ENCODE peak calls at places on chromosome 11, in seven cellular contexts. One of them, this sample, is unnamed.

GRCh38 chr11:73296501-73297230 is 11.4 kb upstream of the ARHGEF17 start:
- DNase-seq in kidney glomerular epithelial cell: no peak
- DNase-seq in NCI-H1105 treated with DMSO at 0.1 percent for 48 hours: no peak
- DNase-seq in lower lobe of right lung: no peak
- DNase-seq in stimulated activated CD4-positive, alpha-beta T cell treated with anti-CD3 and anti-CD28 coated beads, Interleukin-2, amount 100 ng/mL, for 48 hours: no peak
- DNase-seq in fibroblast of pulmonary artery: no peak
- DNase-seq in astrocyte of the hippocampus: no peak
- DNase-seq in this sample: no peak

GRCh38 chr11:47274495-47275235 is 4.7 kb downstream of the MADD start:
- DNase-seq in kidney glomerular epithelial cell: no peak
- DNase-seq in NCI-H1105 treated with DMSO at 0.1 percent for 48 hours: no peak
- DNase-seq in lower lobe of right lung: no peak
- DNase-seq in stimulated activated CD4-positive, alpha-beta T cell treated with anti-CD3 and anti-CD28 coated beads, Interleukin-2, amount 100 ng/mL, for 48 hours: no peak
- DNase-seq in fibroblast of pulmonary artery: no peak
- DNase-seq in astrocyte of the hippocampus: no peak
- DNase-seq in this sample: no peak

GRCh38 chr11:85440273-85440672 is 186.9 kb downstream of the DLG2 start:
- DNase-seq in kidney glomerular epithelial cell: no peak
- DNase-seq in NCI-H1105 treated with DMSO at 0.1 percent for 48 hours: no peak
- DNase-seq in lower lobe of right lung: no peak
- DNase-seq in stimulated activated CD4-positive, alpha-beta T cell treated with anti-CD3 and anti-CD28 coated beads, Interleukin-2, amount 100 ng/mL, for 48 hours: no peak
- DNase-seq in fibroblast of pulmonary artery: no peak
- DNase-seq in astrocyte of the hippocampus: no peak
- DNase-seq in this sample: no peak

GRCh38 chr11:45899448-45900174 is 7.5 kb downstream of the FREY1 start:
- DNase-seq in kidney glomerular epithelial cell: peak; percentile 43
- DNase-seq in NCI-H1105 treated with DMSO at 0.1 percent for 48 hours: peak; percentile 94
- DNase-seq in lower lobe of right lung: peak; percentile 85
- DNase-seq in stimulated activated CD4-positive, alpha-beta T cell treated with anti-CD3 and anti-CD28 coated beads, Interleukin-2, amount 100 ng/mL, for 48 hours: peak; percentile 50
- DNase-seq in fibroblast of pulmonary artery: peak; percentile 80
- DNase-seq in astrocyte of the hippocampus: peak; percentile 95
- DNase-seq in this sample: peak; percentile 90

GRCh38 chr11:85170184-85170583 is 457.0 kb downstream of the DLG2 start:
- DNase-seq in kidney glomerular epithelial cell: peak; percentile 62
- DNase-seq in NCI-H1105 treated with DMSO at 0.1 percent for 48 hours: no peak
- DNase-seq in lower lobe of right lung: no peak
- DNase-seq in stimulated activated CD4-positive, alpha-beta T cell treated with anti-CD3 and anti-CD28 coated beads, Interleukin-2, amount 100 ng/mL, for 48 hours: no peak
- DNase-seq in fibroblast of pulmonary artery: no peak
- DNase-seq in astrocyte of the hippocampus: peak; percentile 69
- DNase-seq in this sample: no peak

GRCh38 chr11:121592708-121593107 is 139.9 kb upstream of the SORL1-AS1 start:
- DNase-seq in kidney glomerular epithelial cell: no peak
- DNase-seq in NCI-H1105 treated with DMSO at 0.1 percent for 48 hours: no peak
- DNase-seq in lower lobe of right lung: no peak
- DNase-seq in stimulated activated CD4-positive, alpha-beta T cell treated with anti-CD3 and anti-CD28 coated beads, Interleukin-2, amount 100 ng/mL, for 48 hours: no peak
- DNase-seq in fibroblast of pulmonary artery: no peak
- DNase-seq in astrocyte of the hippocampus: no peak
- DNase-seq in this sample: no peak

GRCh38 chr11:22449441-22449840 is 111.3 kb downstream of the SLC17A6 start:
- DNase-seq in kidney glomerular epithelial cell: peak; percentile 17
- DNase-seq in NCI-H1105 treated with DMSO at 0.1 percent for 48 hours: no peak
- DNase-seq in lower lobe of right lung: no peak
- DNase-seq in stimulated activated CD4-positive, alpha-beta T cell treated with anti-CD3 and anti-CD28 coated beads, Interleukin-2, amount 100 ng/mL, for 48 hours: no peak
- DNase-seq in fibroblast of pulmonary artery: peak; percentile 57
- DNase-seq in astrocyte of the hippocampus: peak; percentile 33
- DNase-seq in this sample: no peak

GRCh38 chr11:23318670-23319069 is 458.4 kb upstream of the CCDC179 start:
- DNase-seq in kidney glomerular epithelial cell: no peak
- DNase-seq in NCI-H1105 treated with DMSO at 0.1 percent for 48 hours: no peak
- DNase-seq in lower lobe of right lung: no peak
- DNase-seq in stimulated activated CD4-positive, alpha-beta T cell treated with anti-CD3 and anti-CD28 coated beads, Interleukin-2, amount 100 ng/mL, for 48 hours: no peak
- DNase-seq in fibroblast of pulmonary artery: no peak
- DNase-seq in astrocyte of the hippocampus: no peak
- DNase-seq in this sample: no peak

GRCh38 chr11:106127604-106128003 is 50.1 kb downstream of the AASDHPPT start:
- DNase-seq in kidney glomerular epithelial cell: no peak
- DNase-seq in NCI-H1105 treated with DMSO at 0.1 percent for 48 hours: no peak
- DNase-seq in lower lobe of right lung: no peak
- DNase-seq in stimulated activated CD4-positive, alpha-beta T cell treated with anti-CD3 and anti-CD28 coated beads, Interleukin-2, amount 100 ng/mL, for 48 hours: no peak
- DNase-seq in fibroblast of pulmonary artery: no peak
- DNase-seq in astrocyte of the hippocampus: no peak
- DNase-seq in this sample: no peak

This sample was measured in Right ventricle myocardium superior.